ENCODE peak calls at places on chromosomes 6 and 20, in ten cellular contexts. One of them, this sample, is unnamed. For H3K36me3, the result is how much of the 10 kb centered on the place peaks cover.

GRCh38 chr6:130843575-130844320 is 16.5 kb downstream of the SMLR1 start:
- DNase-seq in PC-3: peak
- DNase-seq in psoas muscle: no peak
- DNase-seq in cardiac muscle cell: peak
- DNase-seq in mucosa of descending colon: no peak
- DNase-seq in esophagus squamous epithelium: no peak
- DNase-seq in pancreas: no peak
- DNase-seq in adrenal gland: no peak
- DNase-seq in breast epithelium: no peak
- DNase-seq in IMR-90: peak
- DNase-seq in this sample: no peak

GRCh38 chr6:33205172-33206026 is 944 bp downstream of the HSD17B8 start:
- DNase-seq in psoas muscle: peak
- DNase-seq in cardiac muscle cell: no peak
- DNase-seq in breast epithelium: no peak
- DNase-seq in IMR-90: peak
- DNase-seq in adrenal gland: no peak
- DNase-seq in pancreas: no peak
- DNase-seq in PC-3: peak
- DNase-seq in esophagus squamous epithelium: no peak
- DNase-seq in mucosa of descending colon: no peak
- DNase-seq in this sample: peak

GRCh38 chr6:129186988-129187387 is 304.1 kb downstream of the LAMA2 start:
- DNase-seq in esophagus squamous epithelium: no peak
- DNase-seq in adrenal gland: no peak
- DNase-seq in PC-3: peak
- DNase-seq in pancreas: no peak
- DNase-seq in breast epithelium: no peak
- DNase-seq in psoas muscle: no peak
- DNase-seq in mucosa of descending colon: no peak
- DNase-seq in IMR-90: peak
- DNase-seq in cardiac muscle cell: peak
- DNase-seq in this sample: no peak

GRCh38 chr20:41475507-41475906 is 108.9 kb upstream of the EMILIN3 start:
- DNase-seq in psoas muscle: no peak
- DNase-seq in esophagus squamous epithelium: no peak
- DNase-seq in mucosa of descending colon: no peak
- DNase-seq in cardiac muscle cell: peak
- DNase-seq in PC-3: no peak
- DNase-seq in adrenal gland: no peak
- DNase-seq in pancreas: no peak
- DNase-seq in breast epithelium: no peak
- DNase-seq in IMR-90: no peak
- DNase-seq in this sample: no peak

GRCh38 chr20:46995561-46996142 is 101.0 kb downstream of the EYA2 start:
- DNase-seq in pancreas: no peak
- DNase-seq in breast epithelium: no peak
- DNase-seq in PC-3: no peak
- DNase-seq in esophagus squamous epithelium: no peak
- DNase-seq in adrenal gland: no peak
- DNase-seq in IMR-90: no peak
- DNase-seq in mucosa of descending colon: no peak
- DNase-seq in cardiac muscle cell: no peak
- DNase-seq in psoas muscle: no peak
- DNase-seq in this sample: peak

GRCh38 chr6:140812636-140813035 is 1320.1 kb upstream of the GJE1 start:
- DNase-seq in pancreas: no peak
- DNase-seq in esophagus squamous epithelium: no peak
- DNase-seq in adrenal gland: no peak
- DNase-seq in cardiac muscle cell: peak
- DNase-seq in IMR-90: no peak
- DNase-seq in PC-3: no peak
- DNase-seq in mucosa of descending colon: no peak
- DNase-seq in breast epithelium: no peak
- DNase-seq in psoas muscle: no peak
- DNase-seq in this sample: no peak

GRCh38 chr20:34743039-34743438 is 38.9 kb downstream of the TP53INP2 start:
- DNase-seq in IMR-90: no peak
- DNase-seq in PC-3: no peak
- DNase-seq in breast epithelium: no peak
- DNase-seq in cardiac muscle cell: no peak
- DNase-seq in esophagus squamous epithelium: no peak
- DNase-seq in mucosa of descending colon: no peak
- DNase-seq in adrenal gland: no peak
- DNase-seq in psoas muscle: no peak
- DNase-seq in pancreas: no peak
- DNase-seq in this sample: no peak

GRCh38 chr6:101986476-101986875 is 593.0 kb downstream of the GRIK2 start:
- DNase-seq in mucosa of descending colon: no peak
- DNase-seq in pancreas: no peak
- DNase-seq in psoas muscle: no peak
- DNase-seq in esophagus squamous epithelium: no peak
- DNase-seq in breast epithelium: no peak
- DNase-seq in cardiac muscle cell: no peak
- DNase-seq in IMR-90: no peak
- DNase-seq in adrenal gland: no peak
- DNase-seq in PC-3: no peak
- DNase-seq in this sample: no peak

GRCh38 chr6:137236581-137237355 is 17.6 kb upstream of the IFNGR1 start:
- DNase-seq in adrenal gland: no peak
- DNase-seq in IMR-90: no peak
- DNase-seq in esophagus squamous epithelium: no peak
- DNase-seq in psoas muscle: no peak
- DNase-seq in breast epithelium: no peak
- DNase-seq in PC-3: peak
- DNase-seq in mucosa of descending colon: no peak
- DNase-seq in pancreas: no peak
- DNase-seq in cardiac muscle cell: no peak
- DNase-seq in this sample: no peak

GRCh38 chr6:133205304-133205703 is 35.9 kb upstream of the EYA4 start:
- DNase-seq in adrenal gland: no peak
- DNase-seq in mucosa of descending colon: no peak
- DNase-seq in esophagus squamous epithelium: no peak
- DNase-seq in cardiac muscle cell: no peak
- DNase-seq in psoas muscle: no peak
- DNase-seq in pancreas: no peak
- DNase-seq in PC-3: no peak
- DNase-seq in breast epithelium: no peak
- DNase-seq in IMR-90: no peak
- DNase-seq in this sample: no peak

GRCh38 chr6:155436981-155437749 is 18.5 kb downstream of the NOX3 start:
- DNase-seq in esophagus squamous epithelium: no peak
- DNase-seq in mucosa of descending colon: no peak
- DNase-seq in adrenal gland: peak
- DNase-seq in pancreas: no peak
- DNase-seq in IMR-90: peak
- DNase-seq in psoas muscle: no peak
- DNase-seq in PC-3: no peak
- DNase-seq in cardiac muscle cell: peak
- DNase-seq in breast epithelium: no peak
- DNase-seq in this sample: no peak

GRCh38 chr6:26249959-26250805 is 114.8 kb upstream of the BTN3A2 start:
- DNase-seq in breast epithelium: peak
- DNase-seq in esophagus squamous epithelium: no peak
- DNase-seq in adrenal gland: peak
- DNase-seq in PC-3: peak
- DNase-seq in pancreas: no peak
- DNase-seq in mucosa of descending colon: peak
- DNase-seq in psoas muscle: peak
- DNase-seq in IMR-90: peak
- DNase-seq in cardiac muscle cell: peak
- DNase-seq in this sample: no peak
- TF ChIP-seq CTCF in breast epithelium: peak
- TF ChIP-seq CTCF in esophagus squamous epithelium: peak
- TF ChIP-seq CTCF in adrenal gland: no peak
- TF ChIP-seq CTCF in PC-3: peak
- TF ChIP-seq CTCF in pancreas: no peak
- TF ChIP-seq CTCF in mucosa of descending colon: peak
- TF ChIP-seq CTCF in psoas muscle: peak
- TF ChIP-seq CTCF in IMR-90: peak
- TF ChIP-seq CTCF in cardiac muscle cell: peak
- TF ChIP-seq CTCF in this sample: no peak

GRCh38 chr20:44599715-44600114 is 17.3 kb downstream of the PKIG start:
- DNase-seq in IMR-90: no peak
- DNase-seq in pancreas: no peak
- DNase-seq in breast epithelium: no peak
- DNase-seq in esophagus squamous epithelium: no peak
- DNase-seq in adrenal gland: no peak
- DNase-seq in cardiac muscle cell: no peak
- DNase-seq in psoas muscle: no peak
- DNase-seq in PC-3: no peak
- DNase-seq in mucosa of descending colon: no peak
- DNase-seq in this sample: no peak

GRCh38 chr20:44603327-44603726 is 20.9 kb downstream of the PKIG start:
- DNase-seq in breast epithelium: no peak
- DNase-seq in mucosa of descending colon: no peak
- DNase-seq in adrenal gland: no peak
- DNase-seq in IMR-90: no peak
- DNase-seq in pancreas: no peak
- DNase-seq in psoas muscle: no peak
- DNase-seq in esophagus squamous epithelium: no peak
- DNase-seq in PC-3: no peak
- DNase-seq in cardiac muscle cell: no peak
- DNase-seq in this sample: no peak

GRCh38 chr20:44600301-44600700 is 17.9 kb downstream of the PKIG start:
- DNase-seq in pancreas: no peak
- DNase-seq in breast epithelium: no peak
- DNase-seq in IMR-90: no peak
- DNase-seq in esophagus squamous epithelium: no peak
- DNase-seq in psoas muscle: no peak
- DNase-seq in PC-3: no peak
- DNase-seq in cardiac muscle cell: no peak
- DNase-seq in mucosa of descending colon: no peak
- DNase-seq in adrenal gland: no peak
- DNase-seq in this sample: no peak

GRCh38 chr20:44600758-44601562 is 18.6 kb downstream of the PKIG start:
- DNase-seq in breast epithelium: no peak
- DNase-seq in IMR-90: peak
- DNase-seq in pancreas: no peak
- DNase-seq in esophagus squamous epithelium: no peak
- DNase-seq in cardiac muscle cell: no peak
- DNase-seq in PC-3: no peak
- DNase-seq in mucosa of descending colon: no peak
- DNase-seq in adrenal gland: peak
- DNase-seq in psoas muscle: peak
- DNase-seq in this sample: no peak

DNA sequence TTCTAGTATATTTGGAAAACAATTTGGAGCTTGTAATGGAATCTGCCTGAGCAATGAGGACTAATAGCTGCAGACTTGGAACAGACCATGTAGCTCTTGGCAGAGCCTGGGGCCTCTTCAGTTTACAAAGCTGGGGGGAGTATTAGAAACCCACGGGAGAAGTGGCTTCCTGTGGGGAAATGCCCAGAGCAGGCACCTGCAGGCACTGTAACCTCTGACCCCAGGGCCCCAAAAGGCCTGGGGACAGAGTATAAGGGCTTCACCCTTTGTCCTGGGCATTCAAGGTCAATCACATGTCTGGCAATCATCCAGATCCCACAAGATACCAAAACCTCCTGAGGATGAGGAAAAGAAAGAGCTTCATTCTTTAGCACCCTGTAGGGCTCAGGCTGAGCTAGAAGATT is 19.4 kb downstream of the PKIG start:
- DNase-seq in psoas muscle: peak
- DNase-seq in breast epithelium: peak
- DNase-seq in PC-3: no peak
- DNase-seq in cardiac muscle cell: peak
- DNase-seq in IMR-90: peak
- DNase-seq in pancreas: no peak
- DNase-seq in mucosa of descending colon: no peak
- DNase-seq in adrenal gland: peak
- DNase-seq in esophagus squamous epithelium: no peak
- DNase-seq in this sample: no peak
- H3K4me3 ChIP-seq in psoas muscle: no peak
- H3K4me3 ChIP-seq in breast epithelium: no peak
- H3K4me3 ChIP-seq in PC-3: no peak
- H3K4me3 ChIP-seq in cardiac muscle cell: no peak
- H3K4me3 ChIP-seq in IMR-90: no peak
- H3K4me3 ChIP-seq in pancreas: no peak
- H3K4me3 ChIP-seq in mucosa of descending colon: no peak
- H3K4me3 ChIP-seq in adrenal gland: peak
- H3K4me3 ChIP-seq in esophagus squamous epithelium: no peak
- H3K4me3 ChIP-seq in this sample: no peak

DNA sequence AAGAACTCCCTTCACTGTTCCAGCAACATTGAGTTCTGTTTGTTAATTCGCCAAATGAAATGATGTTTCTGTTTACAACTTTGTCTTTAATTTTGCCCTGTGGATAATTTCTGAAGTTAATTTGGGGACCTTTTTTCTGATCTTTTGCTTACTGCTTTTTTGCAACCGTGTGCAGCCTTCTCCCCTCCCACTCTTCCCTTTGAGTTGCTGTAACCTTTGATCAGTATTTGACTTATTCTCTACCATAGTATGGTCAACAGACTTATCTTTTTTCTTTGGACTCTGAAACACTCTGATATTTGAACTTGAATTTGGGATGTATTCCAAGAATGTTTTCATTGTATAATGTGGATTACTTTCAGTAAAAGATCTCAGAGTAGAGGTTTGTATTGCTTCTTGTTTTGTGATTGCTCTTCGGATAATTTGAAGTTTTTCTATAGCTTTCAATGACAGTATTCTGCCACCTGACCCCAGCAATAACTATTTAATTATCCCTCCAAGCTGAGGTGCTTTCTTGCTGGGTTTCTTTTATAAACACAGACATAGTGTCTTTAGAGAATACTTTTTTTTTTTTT is 46.2 kb downstream of the LRRN4 start:
- DNase-seq in breast epithelium: no peak
- DNase-seq in adrenal gland: no peak
- DNase-seq in IMR-90: no peak
- DNase-seq in pancreas: no peak
- DNase-seq in cardiac muscle cell: no peak
- DNase-seq in psoas muscle: no peak
- DNase-seq in mucosa of descending colon: no peak
- DNase-seq in PC-3: peak
- DNase-seq in esophagus squamous epithelium: no peak
- DNase-seq in this sample: no peak
- H3K36me3 ChIP-seq in breast epithelium: under half
- H3K36me3 ChIP-seq in adrenal gland: under half
- H3K36me3 ChIP-seq in IMR-90: under half
- H3K36me3 ChIP-seq in pancreas: under half
- H3K36me3 ChIP-seq in cardiac muscle cell: under half
- H3K36me3 ChIP-seq in psoas muscle: under half
- H3K36me3 ChIP-seq in mucosa of descending colon: under half
- H3K36me3 ChIP-seq in PC-3: under half
- H3K36me3 ChIP-seq in esophagus squamous epithelium: under half
- H3K36me3 ChIP-seq in this sample: under half

DNA sequence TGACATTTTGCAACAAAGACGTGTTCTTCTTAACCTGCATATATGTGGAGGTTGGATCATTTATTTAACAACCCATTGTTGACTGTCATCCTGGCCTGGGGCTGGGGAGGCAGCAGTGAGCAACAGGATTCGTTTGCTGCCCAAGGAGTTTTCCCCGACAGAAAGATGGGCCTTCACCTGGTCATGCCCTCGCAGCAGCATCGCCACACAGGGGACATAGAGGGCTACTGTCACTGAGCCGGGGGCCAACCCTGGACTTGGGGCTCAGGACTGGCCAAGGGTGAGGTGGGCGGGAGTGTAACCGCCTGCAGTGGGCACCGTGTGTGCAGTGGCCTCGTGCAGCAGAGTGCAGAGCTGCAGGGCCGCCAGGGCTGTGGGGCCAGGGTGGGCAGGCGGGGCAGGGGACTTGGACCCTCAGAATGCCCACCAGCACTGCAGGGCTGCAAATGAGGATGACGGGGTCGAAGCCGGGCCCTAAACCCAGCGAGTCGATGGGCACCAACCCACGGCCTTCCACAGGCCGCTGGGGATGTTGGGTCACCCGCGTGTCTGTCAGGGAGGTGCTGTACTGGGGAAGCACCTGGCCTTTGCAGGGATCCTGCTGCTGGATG is 11.8 kb downstream of the DUSP22 start:
- DNase-seq in mucosa of descending colon: no peak
- DNase-seq in esophagus squamous epithelium: no peak
- DNase-seq in PC-3: no peak
- DNase-seq in psoas muscle: no peak
- DNase-seq in cardiac muscle cell: no peak
- DNase-seq in adrenal gland: no peak
- DNase-seq in pancreas: no peak
- DNase-seq in breast epithelium: no peak
- DNase-seq in IMR-90: no peak
- DNase-seq in this sample: no peak
- TF ChIP-seq CTCF in mucosa of descending colon: no peak
- TF ChIP-seq CTCF in esophagus squamous epithelium: no peak
- TF ChIP-seq CTCF in PC-3: peak
- TF ChIP-seq CTCF in psoas muscle: no peak
- TF ChIP-seq CTCF in cardiac muscle cell: no peak
- TF ChIP-seq CTCF in adrenal gland: no peak
- TF ChIP-seq CTCF in pancreas: no peak
- TF ChIP-seq CTCF in breast epithelium: no peak
- TF ChIP-seq CTCF in IMR-90: no peak
- TF ChIP-seq CTCF in this sample: peak

This sample was measured in WERI-Rb-1.